ENCODE peak calls at places on chromosome 11, in seven cellular contexts. One of them, this sample, is unnamed. For H3K27me3, the result is how much of the 10 kb centered on the place peaks cover.

GRCh38 chr11:115503083-115503885 is 931 bp downstream of the CADM1 start:
- DNase-seq in lung: peak
- DNase-seq in heart right ventricle: peak
- DNase-seq in colonic mucosa: peak
- DNase-seq in astrocyte: peak
- DNase-seq in WERI-Rb-1: peak
- DNase-seq in ovary: peak
- DNase-seq in this sample: peak

GRCh38 chr11:9178716-9179115 is 86.4 kb downstream of the DENND5A start:
- DNase-seq in lung: no peak
- DNase-seq in heart right ventricle: no peak
- DNase-seq in colonic mucosa: no peak
- DNase-seq in astrocyte: no peak
- DNase-seq in WERI-Rb-1: no peak
- DNase-seq in ovary: no peak
- DNase-seq in this sample: no peak

GRCh38 chr11:6298605-6299004 is 21.7 kb downstream of the CAVIN3 start:
- DNase-seq in lung: no peak
- DNase-seq in heart right ventricle: peak
- DNase-seq in colonic mucosa: peak
- DNase-seq in astrocyte: no peak
- DNase-seq in WERI-Rb-1: peak
- DNase-seq in ovary: no peak
- DNase-seq in this sample: peak

GRCh38 chr11:63592975-63593395 is 21.2 kb downstream of the PLAAT3 start:
- DNase-seq in lung: no peak
- DNase-seq in heart right ventricle: no peak
- DNase-seq in colonic mucosa: no peak
- DNase-seq in astrocyte: no peak
- DNase-seq in WERI-Rb-1: peak
- DNase-seq in ovary: peak
- DNase-seq in this sample: peak

GRCh38 chr11:69962152-69962551 is 116.0 kb upstream of the ANO1 start:
- DNase-seq in lung: no peak
- DNase-seq in heart right ventricle: no peak
- DNase-seq in colonic mucosa: peak
- DNase-seq in astrocyte: peak
- DNase-seq in WERI-Rb-1: no peak
- DNase-seq in ovary: no peak
- DNase-seq in this sample: no peak

GRCh38 chr11:69909561-69910518 is 90.6 kb upstream of the FGF3 start:
- DNase-seq in lung: no peak
- DNase-seq in heart right ventricle: no peak
- DNase-seq in colonic mucosa: no peak
- DNase-seq in astrocyte: no peak
- DNase-seq in WERI-Rb-1: no peak
- DNase-seq in ovary: peak
- DNase-seq in this sample: no peak

GRCh38 chr11:127056338-127056971 is 55.9 kb upstream of the KIRREL3 start:
- DNase-seq in lung: no peak
- DNase-seq in heart right ventricle: no peak
- DNase-seq in colonic mucosa: peak
- DNase-seq in astrocyte: no peak
- DNase-seq in WERI-Rb-1: peak
- DNase-seq in ovary: no peak
- DNase-seq in this sample: no peak

GRCh38 chr11:14065692-14066091 is 103.2 kb downstream of the SPON1 start:
- DNase-seq in lung: no peak
- DNase-seq in heart right ventricle: no peak
- DNase-seq in colonic mucosa: no peak
- DNase-seq in astrocyte: no peak
- DNase-seq in WERI-Rb-1: no peak
- DNase-seq in ovary: no peak
- DNase-seq in this sample: no peak

GRCh38 chr11:134215836-134216235 is 7.9 kb downstream of the NCAPD3 start:
- DNase-seq in lung: no peak
- DNase-seq in heart right ventricle: no peak
- DNase-seq in colonic mucosa: no peak
- DNase-seq in astrocyte: no peak
- DNase-seq in WERI-Rb-1: no peak
- DNase-seq in ovary: no peak
- DNase-seq in this sample: no peak

GRCh38 chr11:110087820-110088534 is 5.2 kb upstream of the ZC3H12C start:
- DNase-seq in lung: peak
- DNase-seq in heart right ventricle: no peak
- DNase-seq in colonic mucosa: no peak
- DNase-seq in astrocyte: peak
- DNase-seq in WERI-Rb-1: no peak
- DNase-seq in ovary: no peak
- DNase-seq in this sample: peak

GRCh38 chr11:102666331-102666957 is 39.1 kb downstream of the MMP27 start:
- DNase-seq in lung: peak
- DNase-seq in heart right ventricle: no peak
- DNase-seq in colonic mucosa: peak
- DNase-seq in astrocyte: peak
- DNase-seq in WERI-Rb-1: peak
- DNase-seq in ovary: no peak
- DNase-seq in this sample: peak

GRCh38 chr11:75719089-75719638 is 1.5 kb downstream of the MOGAT2 start:
- DNase-seq in lung: no peak
- DNase-seq in heart right ventricle: no peak
- DNase-seq in colonic mucosa: no peak
- DNase-seq in astrocyte: no peak
- DNase-seq in WERI-Rb-1: no peak
- DNase-seq in ovary: no peak
- DNase-seq in this sample: no peak

GRCh38 chr11:58649623-58650022 is 27.2 kb downstream of the CNTF start:
- DNase-seq in lung: no peak
- DNase-seq in heart right ventricle: no peak
- DNase-seq in colonic mucosa: no peak
- DNase-seq in astrocyte: no peak
- DNase-seq in WERI-Rb-1: no peak
- DNase-seq in ovary: no peak
- DNase-seq in this sample: no peak

GRCh38 chr11:93570759-93571413 is 27.7 kb upstream of the SMCO4 start:
- DNase-seq in lung: no peak
- DNase-seq in heart right ventricle: no peak
- DNase-seq in colonic mucosa: peak
- DNase-seq in astrocyte: peak
- DNase-seq in WERI-Rb-1: no peak
- DNase-seq in ovary: no peak
- DNase-seq in this sample: peak

DNA sequence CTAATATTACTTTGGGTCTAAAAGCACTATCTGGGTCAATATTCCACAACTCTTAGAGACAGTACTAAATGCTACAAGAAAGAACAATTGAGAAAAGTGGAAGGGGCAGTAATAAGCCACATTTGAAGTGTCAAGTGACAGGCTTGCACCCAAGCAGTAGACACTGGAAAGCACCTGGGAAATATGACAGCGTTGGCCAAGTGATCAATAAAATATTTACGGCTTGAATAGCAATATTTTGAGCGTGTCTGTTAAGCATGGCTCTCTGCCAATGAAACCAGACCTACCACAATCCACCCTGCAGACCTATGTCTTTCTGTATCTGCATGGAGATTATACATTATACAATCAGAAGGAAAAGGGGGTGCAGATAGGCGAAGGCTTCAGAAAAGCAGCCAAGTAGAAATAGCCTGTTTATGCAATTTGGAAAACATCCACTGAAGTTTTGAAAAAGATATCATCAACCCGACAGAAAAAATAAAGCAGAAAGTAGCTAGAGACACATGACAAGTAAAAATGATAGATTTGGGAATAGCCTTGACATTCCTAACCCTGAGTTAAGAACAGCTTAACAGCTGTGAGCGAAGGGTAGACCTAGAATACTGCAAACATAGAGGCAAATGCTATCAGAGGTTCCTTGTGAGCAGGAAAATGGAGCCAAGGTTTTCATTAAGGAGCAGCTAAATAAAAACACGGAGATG is 71.4 kb downstream of the ETS1 start:
- DNase-seq in lung: no peak
- DNase-seq in heart right ventricle: no peak
- DNase-seq in colonic mucosa: no peak
- DNase-seq in astrocyte: no peak
- DNase-seq in WERI-Rb-1: no peak
- DNase-seq in ovary: no peak
- DNase-seq in this sample: no peak
- H3K27me3 ChIP-seq in lung: under half
- H3K27me3 ChIP-seq in heart right ventricle: under half
- H3K27me3 ChIP-seq in colonic mucosa: under half
- H3K27me3 ChIP-seq in astrocyte: under half
- H3K27me3 ChIP-seq in WERI-Rb-1: under half
- H3K27me3 ChIP-seq in ovary: under half
- H3K27me3 ChIP-seq in this sample: under half

DNA sequence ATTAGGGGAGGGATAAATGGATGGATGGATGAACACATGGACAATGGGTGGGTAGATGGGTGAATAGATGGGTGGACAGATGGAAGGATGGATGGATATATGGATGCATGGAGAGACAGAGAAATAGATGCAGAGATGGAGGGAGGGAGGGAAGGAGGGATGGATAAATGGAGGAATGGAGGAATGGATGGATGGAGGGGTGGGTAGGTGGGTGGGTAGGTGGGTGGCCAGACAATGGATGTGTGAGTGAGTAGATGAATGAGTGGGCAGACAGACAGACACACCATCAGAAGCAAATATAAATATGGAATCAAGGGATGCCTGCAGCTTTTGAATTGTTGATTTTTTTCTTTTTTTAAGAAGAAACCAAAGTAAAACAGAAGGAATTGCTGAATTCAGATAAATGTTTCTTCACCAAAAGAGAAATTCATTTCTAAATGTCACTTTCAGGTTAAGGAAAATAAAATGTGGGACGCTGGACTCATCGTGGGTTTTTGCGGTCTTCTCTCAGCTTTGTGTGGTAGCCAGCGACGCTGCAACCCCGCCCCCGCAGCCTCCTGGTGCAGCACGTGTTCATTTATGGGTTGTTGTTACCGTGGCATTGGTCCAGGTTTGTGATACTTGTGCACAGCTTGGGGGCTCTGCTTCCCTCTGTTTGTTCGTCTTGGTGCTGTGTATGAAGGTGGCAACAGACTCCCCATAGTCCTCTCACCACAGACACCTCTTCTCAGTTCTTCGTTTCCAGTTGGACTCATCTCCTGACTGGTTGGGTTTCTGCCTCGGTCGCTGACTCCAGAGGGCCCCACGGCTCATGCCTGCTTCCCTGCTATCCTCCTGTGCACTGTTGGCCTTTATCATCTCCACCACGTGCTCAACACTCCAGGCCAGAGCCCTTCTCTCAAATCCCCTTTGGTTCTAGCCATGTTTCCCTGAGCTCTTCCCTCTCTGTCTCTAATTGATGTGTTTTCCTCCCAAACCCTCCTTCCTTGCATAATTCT is 76.4 kb downstream of the CDKN1C start:
- DNase-seq in lung: no peak
- DNase-seq in heart right ventricle: no peak
- DNase-seq in colonic mucosa: no peak
- DNase-seq in astrocyte: no peak
- DNase-seq in WERI-Rb-1: no peak
- DNase-seq in ovary: peak
- DNase-seq in this sample: peak
- H3K27me3 ChIP-seq in lung: under half
- H3K27me3 ChIP-seq in heart right ventricle: under half
- H3K27me3 ChIP-seq in colonic mucosa: under half
- H3K27me3 ChIP-seq in astrocyte: under half
- H3K27me3 ChIP-seq in WERI-Rb-1: under half
- H3K27me3 ChIP-seq in ovary: under half
- H3K27me3 ChIP-seq in this sample: under half

DNA sequence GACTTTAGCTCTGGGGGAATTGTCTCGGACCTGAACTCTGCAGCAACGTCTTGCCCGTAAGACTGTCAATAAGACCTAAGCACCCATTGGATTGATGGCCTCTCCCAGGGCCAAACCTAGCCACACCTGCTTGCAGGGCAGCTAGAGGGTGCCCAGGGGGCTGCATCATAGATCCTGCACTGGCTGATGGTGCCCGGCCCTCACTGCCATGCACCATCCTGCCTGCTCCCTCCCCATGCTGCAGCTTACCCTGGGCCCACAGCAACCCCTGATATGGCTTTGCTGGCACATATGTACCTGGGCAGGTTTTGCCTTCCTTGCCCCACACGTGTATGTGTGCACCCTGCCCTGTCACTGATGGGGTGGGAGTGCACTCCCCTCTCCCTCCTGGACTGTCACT is 8.9 kb upstream of the BBOX1 start:
- DNase-seq in lung: no peak
- DNase-seq in heart right ventricle: no peak
- DNase-seq in colonic mucosa: no peak
- DNase-seq in astrocyte: no peak
- DNase-seq in WERI-Rb-1: no peak
- DNase-seq in ovary: no peak
- DNase-seq in this sample: no peak
- H3K27me3 ChIP-seq in lung: under half
- H3K27me3 ChIP-seq in heart right ventricle: under half
- H3K27me3 ChIP-seq in colonic mucosa: under half
- H3K27me3 ChIP-seq in astrocyte: under half
- H3K27me3 ChIP-seq in WERI-Rb-1: under half
- H3K27me3 ChIP-seq in ovary: under half
- H3K27me3 ChIP-seq in this sample: under half

GRCh38 chr11:3201112-3201581 is 17.5 kb downstream of the MRGPRG start:
- DNase-seq in lung: no peak
- DNase-seq in heart right ventricle: no peak
- DNase-seq in colonic mucosa: no peak
- DNase-seq in astrocyte: no peak
- DNase-seq in WERI-Rb-1: no peak
- DNase-seq in ovary: peak
- DNase-seq in this sample: no peak

GRCh38 chr11:3201677-3202181 is 16.9 kb downstream of the MRGPRG start:
- DNase-seq in lung: no peak
- DNase-seq in heart right ventricle: no peak
- DNase-seq in colonic mucosa: no peak
- DNase-seq in astrocyte: no peak
- DNase-seq in WERI-Rb-1: no peak
- DNase-seq in ovary: peak
- DNase-seq in this sample: no peak

GRCh38 chr11:3202759-3203158 is 15.9 kb downstream of the MRGPRG start:
- DNase-seq in lung: no peak
- DNase-seq in heart right ventricle: no peak
- DNase-seq in colonic mucosa: no peak
- DNase-seq in astrocyte: no peak
- DNase-seq in WERI-Rb-1: peak
- DNase-seq in ovary: peak
- DNase-seq in this sample: no peak

GRCh38 chr11:3203221-3204043 is 15.2 kb downstream of the MRGPRG start:
- DNase-seq in lung: no peak
- DNase-seq in heart right ventricle: no peak
- DNase-seq in colonic mucosa: no peak
- DNase-seq in astrocyte: no peak
- DNase-seq in WERI-Rb-1: peak
- DNase-seq in ovary: peak
- DNase-seq in this sample: peak

DNA sequence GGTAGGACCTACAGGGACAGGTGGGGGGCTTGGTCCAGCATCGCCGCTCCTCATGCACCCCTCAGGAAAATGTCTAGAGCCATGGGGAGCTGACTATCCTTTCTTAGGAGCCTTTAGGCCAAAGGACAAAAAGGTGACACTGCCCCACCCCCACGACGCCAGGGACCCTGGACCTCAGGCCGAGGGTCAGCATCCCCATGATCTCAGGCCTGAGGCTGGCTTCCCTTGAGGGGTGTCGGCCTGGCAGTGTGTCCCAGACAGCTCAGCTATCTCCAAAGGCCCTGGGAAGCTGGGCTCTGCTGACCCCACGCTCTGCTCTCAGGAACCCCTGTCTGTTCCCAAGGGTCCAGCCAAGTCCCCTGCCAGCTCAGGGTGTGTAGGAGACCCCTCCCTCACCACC is 16.3 kb downstream of the MRGPRG start:
- DNase-seq in lung: no peak
- DNase-seq in heart right ventricle: no peak
- DNase-seq in colonic mucosa: no peak
- DNase-seq in astrocyte: no peak
- DNase-seq in WERI-Rb-1: no peak
- DNase-seq in ovary: peak
- DNase-seq in this sample: no peak
- H3K27me3 ChIP-seq in lung: under half
- H3K27me3 ChIP-seq in heart right ventricle: under half
- H3K27me3 ChIP-seq in colonic mucosa: under half
- H3K27me3 ChIP-seq in astrocyte: under half
- H3K27me3 ChIP-seq in WERI-Rb-1: under half
- H3K27me3 ChIP-seq in ovary: under half
- H3K27me3 ChIP-seq in this sample: under half

This sample was measured in thyroid gland.